ENCODE peak calls at places on chromosomes 11 and 22, in eight cellular contexts. One of them, this sample, is unnamed.

GRCh38 chr11:108985611-108986279 is 320.9 kb downstream of the DDX10 start:
- DNase-seq in CD8-positive, alpha-beta T cell: no peak
- DNase-seq in cardiac muscle cell: no peak
- DNase-seq in brain microvascular endothelial cell: peak; percentile 55
- DNase-seq in GM23248: peak; percentile 80
- DNase-seq in upper lobe of right lung: no peak
- DNase-seq in Karpas-422: no peak
- DNase-seq in mesendoderm: no peak
- DNase-seq in this sample: no peak

GRCh38 chr11:33021937-33022336 is 6.3 kb downstream of the DEPDC7 start:
- DNase-seq in CD8-positive, alpha-beta T cell: no peak
- DNase-seq in cardiac muscle cell: no peak
- DNase-seq in brain microvascular endothelial cell: no peak
- DNase-seq in GM23248: no peak
- DNase-seq in upper lobe of right lung: no peak
- DNase-seq in Karpas-422: no peak
- DNase-seq in mesendoderm: no peak
- DNase-seq in this sample: no peak

GRCh38 chr22:25759825-25760231 is 17.8 kb downstream of the MYO18B start:
- DNase-seq in CD8-positive, alpha-beta T cell: no peak
- DNase-seq in cardiac muscle cell: no peak
- DNase-seq in brain microvascular endothelial cell: peak; percentile 96
- DNase-seq in GM23248: peak; percentile 93
- DNase-seq in upper lobe of right lung: no peak
- DNase-seq in Karpas-422: no peak
- DNase-seq in mesendoderm: peak; percentile 74
- DNase-seq in this sample: peak; percentile 77

GRCh38 chr11:61482513-61482912 is 26.0 kb upstream of the LRRC10B start:
- DNase-seq in CD8-positive, alpha-beta T cell: no peak
- DNase-seq in cardiac muscle cell: peak; percentile 33
- DNase-seq in brain microvascular endothelial cell: no peak
- DNase-seq in GM23248: peak; percentile 62
- DNase-seq in upper lobe of right lung: no peak
- DNase-seq in Karpas-422: peak; percentile 82
- DNase-seq in mesendoderm: peak; percentile 81
- DNase-seq in this sample: no peak

GRCh38 chr11:6418199-6418957 is 516 bp downstream of the APBB1 start:
- DNase-seq in CD8-positive, alpha-beta T cell: peak; percentile 27
- DNase-seq in cardiac muscle cell: peak; percentile 63
- DNase-seq in brain microvascular endothelial cell: no peak
- DNase-seq in GM23248: peak; percentile 46
- DNase-seq in upper lobe of right lung: no peak
- DNase-seq in Karpas-422: no peak
- DNase-seq in mesendoderm: peak; percentile 44
- DNase-seq in this sample: no peak

GRCh38 chr11:61967924-61968757 is 707 bp upstream of the FTH1 start:
- DNase-seq in CD8-positive, alpha-beta T cell: peak; percentile 37
- DNase-seq in cardiac muscle cell: peak; percentile 32
- DNase-seq in brain microvascular endothelial cell: no peak
- DNase-seq in GM23248: peak; percentile 64
- DNase-seq in upper lobe of right lung: peak; percentile 87
- DNase-seq in Karpas-422: peak; percentile 79
- DNase-seq in mesendoderm: peak; percentile 52
- DNase-seq in this sample: peak; percentile 88

GRCh38 chr22:50627452-50627913 is 469 bp downstream of the ARSA start:
- DNase-seq in CD8-positive, alpha-beta T cell: no peak
- DNase-seq in cardiac muscle cell: peak; percentile 40
- DNase-seq in brain microvascular endothelial cell: no peak
- DNase-seq in GM23248: peak; percentile 47
- DNase-seq in upper lobe of right lung: no peak
- DNase-seq in Karpas-422: peak; percentile 70
- DNase-seq in mesendoderm: peak; percentile 37
- DNase-seq in this sample: peak; percentile 79

GRCh38 chr22:31540966-31541365 is 44.6 kb downstream of the SFI1 start:
- DNase-seq in CD8-positive, alpha-beta T cell: no peak
- DNase-seq in cardiac muscle cell: no peak
- DNase-seq in brain microvascular endothelial cell: no peak
- DNase-seq in GM23248: no peak
- DNase-seq in upper lobe of right lung: no peak
- DNase-seq in Karpas-422: no peak
- DNase-seq in mesendoderm: no peak
- DNase-seq in this sample: no peak

GRCh38 chr11:66443602-66444001 is 5.0 kb upstream of the MRPL11 start:
- DNase-seq in CD8-positive, alpha-beta T cell: no peak
- DNase-seq in cardiac muscle cell: no peak
- DNase-seq in brain microvascular endothelial cell: peak; percentile 40
- DNase-seq in GM23248: peak; percentile 94
- DNase-seq in upper lobe of right lung: no peak
- DNase-seq in Karpas-422: peak; percentile 38
- DNase-seq in mesendoderm: no peak
- DNase-seq in this sample: no peak

GRCh38 chr11:82384308-82384707 is 349.4 kb downstream of the FAM181B start:
- DNase-seq in CD8-positive, alpha-beta T cell: no peak
- DNase-seq in cardiac muscle cell: no peak
- DNase-seq in brain microvascular endothelial cell: no peak
- DNase-seq in GM23248: no peak
- DNase-seq in upper lobe of right lung: no peak
- DNase-seq in Karpas-422: no peak
- DNase-seq in mesendoderm: peak; percentile 13
- DNase-seq in this sample: no peak

GRCh38 chr22:33274214-33274828 is 216.1 kb upstream of the SYN3 start:
- DNase-seq in CD8-positive, alpha-beta T cell: no peak
- DNase-seq in cardiac muscle cell: peak; percentile 20
- DNase-seq in brain microvascular endothelial cell: no peak
- DNase-seq in GM23248: peak; percentile 36
- DNase-seq in upper lobe of right lung: no peak
- DNase-seq in Karpas-422: peak; percentile 92
- DNase-seq in mesendoderm: peak; percentile 69
- DNase-seq in this sample: no peak

GRCh38 chr11:77179681-77180080 is 51.6 kb downstream of the MYO7A start:
- DNase-seq in CD8-positive, alpha-beta T cell: no peak
- DNase-seq in cardiac muscle cell: no peak
- DNase-seq in brain microvascular endothelial cell: no peak
- DNase-seq in GM23248: no peak
- DNase-seq in upper lobe of right lung: no peak
- DNase-seq in Karpas-422: no peak
- DNase-seq in mesendoderm: no peak
- DNase-seq in this sample: no peak

GRCh38 chr11:36564376-36565032 is 3.3 kb upstream of the RAG1 start:
- DNase-seq in CD8-positive, alpha-beta T cell: peak; percentile 45
- DNase-seq in cardiac muscle cell: peak; percentile 79
- DNase-seq in brain microvascular endothelial cell: peak; percentile 53
- DNase-seq in GM23248: peak; percentile 81
- DNase-seq in upper lobe of right lung: no peak
- DNase-seq in Karpas-422: peak; percentile 85
- DNase-seq in mesendoderm: peak; percentile 71
- DNase-seq in this sample: peak; percentile 52

GRCh38 chr11:10597877-10598341 is 29.4 kb upstream of the LYVE1 start:
- DNase-seq in CD8-positive, alpha-beta T cell: no peak
- DNase-seq in cardiac muscle cell: no peak
- DNase-seq in brain microvascular endothelial cell: no peak
- DNase-seq in GM23248: no peak
- DNase-seq in upper lobe of right lung: no peak
- DNase-seq in Karpas-422: no peak
- DNase-seq in mesendoderm: no peak
- DNase-seq in this sample: no peak

GRCh38 chr11:10592331-10592730 is 23.9 kb upstream of the LYVE1 start:
- DNase-seq in CD8-positive, alpha-beta T cell: no peak
- DNase-seq in cardiac muscle cell: no peak
- DNase-seq in brain microvascular endothelial cell: peak; percentile 52
- DNase-seq in GM23248: peak; percentile 93
- DNase-seq in upper lobe of right lung: no peak
- DNase-seq in Karpas-422: no peak
- DNase-seq in mesendoderm: peak; percentile 53
- DNase-seq in this sample: no peak

GRCh38 chr11:10591741-10592140 is 23.3 kb upstream of the LYVE1 start:
- DNase-seq in CD8-positive, alpha-beta T cell: no peak
- DNase-seq in cardiac muscle cell: no peak
- DNase-seq in brain microvascular endothelial cell: no peak
- DNase-seq in GM23248: peak; percentile 27
- DNase-seq in upper lobe of right lung: no peak
- DNase-seq in Karpas-422: no peak
- DNase-seq in mesendoderm: no peak
- DNase-seq in this sample: no peak

GRCh38 chr11:10590516-10590915 is 22.1 kb upstream of the LYVE1 start:
- DNase-seq in CD8-positive, alpha-beta T cell: no peak
- DNase-seq in cardiac muscle cell: no peak
- DNase-seq in brain microvascular endothelial cell: no peak
- DNase-seq in GM23248: no peak
- DNase-seq in upper lobe of right lung: no peak
- DNase-seq in Karpas-422: no peak
- DNase-seq in mesendoderm: no peak
- DNase-seq in this sample: no peak

DNA sequence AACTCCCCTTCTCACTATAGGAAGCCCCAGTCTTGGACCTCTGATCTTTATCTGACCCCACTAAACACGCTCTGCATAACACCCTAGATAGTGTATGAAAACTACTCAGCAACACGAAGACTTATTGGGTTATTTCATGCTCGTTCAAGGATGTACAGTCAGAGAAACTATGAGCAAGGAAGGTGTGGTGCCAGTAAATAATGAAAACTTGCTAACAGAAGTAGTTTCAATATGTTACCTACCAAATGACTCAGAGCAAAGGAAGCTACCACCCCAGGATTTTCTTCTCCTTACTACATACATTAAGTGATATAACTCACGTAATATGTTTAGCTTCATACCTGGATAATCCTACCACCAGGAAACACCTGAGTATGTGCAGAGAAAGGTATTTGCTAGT is 25.9 kb upstream of the LYVE1 start:
- DNase-seq in CD8-positive, alpha-beta T cell: no peak
- DNase-seq in cardiac muscle cell: no peak
- DNase-seq in brain microvascular endothelial cell: no peak
- DNase-seq in GM23248: no peak
- DNase-seq in upper lobe of right lung: no peak
- DNase-seq in Karpas-422: no peak
- DNase-seq in mesendoderm: no peak
- DNase-seq in this sample: no peak
- H3K27ac ChIP-seq in CD8-positive, alpha-beta T cell: no peak overlapping the region
- H3K27ac ChIP-seq in cardiac muscle cell: no peak overlapping the region
- H3K27ac ChIP-seq in brain microvascular endothelial cell: no peak overlapping the region
- H3K27ac ChIP-seq in GM23248: no peak overlapping the region
- H3K27ac ChIP-seq in upper lobe of right lung: no peak overlapping the region
- H3K27ac ChIP-seq in Karpas-422: no peak overlapping the region
- H3K27ac ChIP-seq in mesendoderm: no peak overlapping the region
- H3K27ac ChIP-seq in this sample: peak overlapping the region; percentile 61

DNA sequence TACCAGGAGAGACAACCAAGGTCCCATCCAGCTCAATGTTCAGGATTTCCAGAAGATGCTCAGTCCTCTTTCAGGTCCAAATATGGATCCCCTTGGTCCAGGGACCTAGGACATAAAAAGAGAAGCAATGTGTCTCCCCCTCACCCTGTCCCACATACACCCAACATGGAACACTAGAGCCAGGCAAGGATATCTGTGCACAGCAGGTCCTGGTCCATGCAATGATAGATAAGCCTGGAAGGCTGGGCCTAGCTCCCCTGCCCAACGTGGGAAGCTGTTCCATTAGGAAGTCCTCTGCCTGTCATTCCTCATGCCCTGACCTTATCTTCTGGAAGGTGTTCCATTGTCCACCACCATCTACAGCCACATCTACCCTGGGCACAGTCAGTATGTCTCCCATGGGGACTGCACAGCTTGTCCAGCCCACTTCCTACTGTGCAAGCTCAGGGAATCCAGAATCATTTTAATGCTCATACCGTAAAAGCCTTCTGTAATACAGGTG is 1434.8 kb downstream of the TBC1D22A start:
- DNase-seq in CD8-positive, alpha-beta T cell: no peak
- DNase-seq in cardiac muscle cell: no peak
- DNase-seq in brain microvascular endothelial cell: no peak
- DNase-seq in GM23248: no peak
- DNase-seq in upper lobe of right lung: no peak
- DNase-seq in Karpas-422: no peak
- DNase-seq in mesendoderm: no peak
- DNase-seq in this sample: no peak
- H3K36me3 ChIP-seq in CD8-positive, alpha-beta T cell: no peaks in the 10 kb centered on the region
- H3K36me3 ChIP-seq in cardiac muscle cell: no peaks in the 10 kb centered on the region
- H3K36me3 ChIP-seq in brain microvascular endothelial cell: no peaks in the 10 kb centered on the region
- H3K36me3 ChIP-seq in GM23248: no peaks in the 10 kb centered on the region
- H3K36me3 ChIP-seq in upper lobe of right lung: no peaks in the 10 kb centered on the region
- H3K36me3 ChIP-seq in Karpas-422: peaks cover 2% of the 10 kb centered on the region
- H3K36me3 ChIP-seq in mesendoderm: no peaks in the 10 kb centered on the region
- H3K36me3 ChIP-seq in this sample: no peaks in the 10 kb centered on the region

DNA sequence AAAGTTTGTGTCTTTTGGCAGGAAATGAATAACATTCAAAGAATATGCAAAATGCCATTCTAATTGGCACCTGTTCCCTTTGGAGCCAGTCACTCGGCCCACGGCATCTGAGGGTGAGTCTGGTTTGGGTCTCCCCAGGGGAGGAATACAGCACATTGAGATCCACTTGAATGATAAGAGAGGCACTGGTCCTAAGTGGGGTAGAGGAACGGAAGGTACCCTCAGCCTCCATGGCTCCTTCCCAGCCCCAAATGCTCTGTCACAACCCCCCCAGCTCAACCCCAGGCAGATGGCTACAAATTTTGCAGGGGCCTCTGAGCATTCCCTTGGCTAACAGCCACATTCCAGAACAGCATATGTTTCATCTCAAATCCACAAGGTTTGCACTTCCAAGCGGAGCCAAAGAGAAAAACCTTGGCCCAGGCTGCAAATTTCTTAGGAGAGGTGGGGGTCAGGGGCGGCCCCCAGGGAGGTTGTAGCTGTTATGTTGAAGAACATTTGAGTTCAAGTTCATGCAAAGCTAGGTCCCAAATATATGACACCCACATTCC is 71.8 kb downstream of the RPUSD4 start:
- DNase-seq in CD8-positive, alpha-beta T cell: no peak
- DNase-seq in cardiac muscle cell: peak; percentile 58
- DNase-seq in brain microvascular endothelial cell: no peak
- DNase-seq in GM23248: peak; percentile 59
- DNase-seq in upper lobe of right lung: no peak
- DNase-seq in Karpas-422: no peak
- DNase-seq in mesendoderm: peak; percentile 42
- DNase-seq in this sample: no peak
- H3K27ac ChIP-seq in CD8-positive, alpha-beta T cell: no peak overlapping the region
- H3K27ac ChIP-seq in cardiac muscle cell: no peak overlapping the region
- H3K27ac ChIP-seq in brain microvascular endothelial cell: no peak overlapping the region
- H3K27ac ChIP-seq in GM23248: no peak overlapping the region
- H3K27ac ChIP-seq in upper lobe of right lung: no peak overlapping the region
- H3K27ac ChIP-seq in Karpas-422: no peak overlapping the region
- H3K27ac ChIP-seq in mesendoderm: no peak overlapping the region
- H3K27ac ChIP-seq in this sample: no peak overlapping the region

DNA sequence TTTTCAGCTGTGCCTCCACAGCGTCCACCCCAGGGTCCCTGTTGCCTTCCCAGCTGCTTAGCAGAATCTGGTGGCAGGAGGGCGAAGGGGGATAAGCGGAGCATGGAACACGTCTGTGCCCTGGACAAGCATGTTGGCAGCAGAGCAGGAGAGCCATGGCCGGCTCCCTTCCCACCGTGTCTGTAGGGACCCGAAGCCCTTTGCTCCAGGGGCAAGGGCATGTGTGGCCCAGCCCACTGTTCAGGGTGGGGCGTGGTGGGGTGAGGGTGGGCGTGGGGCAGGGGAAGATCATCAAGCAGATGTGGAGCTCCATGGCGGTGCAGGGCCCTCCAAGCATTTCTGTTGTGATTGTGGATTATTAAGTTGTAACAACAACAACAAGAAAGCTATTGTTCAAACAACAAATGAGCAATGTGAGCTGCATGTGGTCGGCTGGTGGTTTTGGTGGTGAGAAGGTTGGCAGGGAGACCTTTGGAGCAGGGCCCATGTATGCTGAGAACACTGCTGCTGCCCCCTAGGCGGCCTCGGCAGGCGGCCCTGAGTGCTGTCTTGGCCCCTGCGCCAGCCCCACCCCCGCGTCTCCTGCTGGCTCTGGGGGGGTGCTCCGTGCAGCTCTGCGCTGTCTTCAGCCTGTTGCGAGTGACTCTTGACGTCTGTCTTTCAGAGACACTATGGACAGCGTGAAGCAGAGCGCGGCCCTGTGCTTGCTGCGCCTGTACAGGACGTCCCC is 50.9 kb downstream of the AP2A2 start:
- DNase-seq in CD8-positive, alpha-beta T cell: peak; percentile 14
- DNase-seq in cardiac muscle cell: no peak
- DNase-seq in brain microvascular endothelial cell: no peak
- DNase-seq in GM23248: peak; percentile 67
- DNase-seq in upper lobe of right lung: no peak
- DNase-seq in Karpas-422: no peak
- DNase-seq in mesendoderm: no peak
- DNase-seq in this sample: no peak
- H3K36me3 ChIP-seq in CD8-positive, alpha-beta T cell: peaks cover 28% of the 10 kb centered on the region
- H3K36me3 ChIP-seq in cardiac muscle cell: peaks cover 15% of the 10 kb centered on the region
- H3K36me3 ChIP-seq in brain microvascular endothelial cell: peaks cover 36% of the 10 kb centered on the region
- H3K36me3 ChIP-seq in GM23248: peaks cover 19% of the 10 kb centered on the region
- H3K36me3 ChIP-seq in upper lobe of right lung: peaks cover 78% of the 10 kb centered on the region
- H3K36me3 ChIP-seq in Karpas-422: no peaks in the 10 kb centered on the region
- H3K36me3 ChIP-seq in mesendoderm: peaks cover 7% of the 10 kb centered on the region
- H3K36me3 ChIP-seq in this sample: no peaks in the 10 kb centered on the region